ENCODE peak calls at places on chromosomes 5 and 9, in ten cellular contexts. K, S, U, A, O, M, B, T, E and F are unnamed samples.

GRCh38 chr5:77957-78804 is 13.8 kb upstream of the PLEKHG4B start:
- DNase-seq in K (peak; percentile 19), E (peak; percentile 32), M (peak; percentile 83), A (peak; percentile 76), T (peak; percentile 72), O (peak; percentile 65), U (no peak), S (peak; percentile 75), B (peak; percentile 63), F (peak; percentile 58)

GRCh38 chr5:151450605-151451004 is 3.2 kb downstream of the SLC36A1 start:
- DNase-seq in E (peak; percentile 13), T (no peak), A (no peak), S (no peak), O (no peak), K (no peak), U (no peak), B (no peak), M (no peak), F (no peak)

GRCh38 chr9:95057121-95057520 is 260.4 kb downstream of the FANCC start:
- DNase-seq in O (no peak), K (no peak), S (no peak), U (no peak), M (peak; percentile 42), B (no peak), E (no peak), T (no peak), A (no peak), F (no peak)

GRCh38 chr9:83013867-83014605 is 48.9 kb downstream of the RASEF start:
- DNase-seq in S (no peak), A (no peak), U (no peak), M (peak; percentile 95), E (no peak), T (no peak), K (no peak), B (peak; percentile 79), O (no peak), F (no peak)

GRCh38 chr9:71762900-71763653 is 5.2 kb downstream of the CEMIP2 start:
- DNase-seq in T (no peak), K (peak; percentile 50), S (no peak), U (no peak), E (peak; percentile 82), B (peak; percentile 83), O (no peak), M (peak; percentile 90), A (no peak), F (no peak)

GRCh38 chr9:22030101-22030598 is 21.0 kb upstream of the CDKN2B start:
- DNase-seq in K (peak; percentile 75), S (no peak), O (no peak), U (no peak), M (peak; percentile 71), E (peak; percentile 54), B (peak; percentile 84), T (peak; percentile 56), A (no peak), F (no peak)

GRCh38 chr5:13629218-13629617 is 315.3 kb downstream of the DNAH5 start:
- DNase-seq in E (no peak), T (no peak), A (no peak), O (no peak), U (no peak), S (no peak), M (no peak), K (peak; percentile 21), B (no peak), F (no peak)

GRCh38 chr5:127564002-127564769 is 46.7 kb downstream of the PRRC1 start:
- DNase-seq in A (peak; percentile 65), U (no peak), K (peak; percentile 75), M (peak; percentile 30), T (peak; percentile 70), B (peak; percentile 67), O (peak; percentile 63), E (peak; percentile 57), S (peak; percentile 80), F (peak; percentile 88)

GRCh38 chr5:115551415-115551814 is 6.8 kb upstream of the FEM1C start:
- DNase-seq in E (no peak), T (no peak), O (no peak), S (no peak), B (peak; percentile 57), U (no peak), A (no peak), K (no peak), M (no peak), F (no peak)

GRCh38 chr9:135245482-135246247 is 158.2 kb downstream of the OLFM1 start:
- DNase-seq in S (no peak), U (no peak), O (no peak), B (no peak), K (no peak), M (no peak), T (no peak), A (no peak), E (no peak), F (no peak)

GRCh38 chr5:115472601-115473000 is 72.0 kb downstream of the FEM1C start:
- DNase-seq in E (no peak), O (no peak), B (peak; percentile 3), A (no peak), T (no peak), S (no peak), K (no peak), U (no peak), M (no peak), F (peak; percentile 19)

GRCh38 chr9:127955294-127956015 is 17.8 kb upstream of the DPM2 start:
- DNase-seq in O (peak; percentile 86), M (peak; percentile 23), K (peak; percentile 89), A (no peak), B (peak; percentile 65), T (peak; percentile 81), U (peak; percentile 93), S (peak; percentile 51), E (peak; percentile 93), F (peak; percentile 96)

GRCh38 chr5:159905496-159905895 is 10.8 kb upstream of the ADRA1B start:
- DNase-seq in T (no peak), E (no peak), S (no peak), O (peak; percentile 12), A (no peak), U (no peak), M (peak; percentile 99), K (no peak), B (peak; percentile 92), F (no peak)

GRCh38 chr5:141199359-141200235 is at the start of gene PCDHB11:
- DNase-seq in B (peak; percentile 48), T (peak; percentile 18), U (no peak), K (no peak), A (no peak), M (no peak), E (peak; percentile 6), O (peak; percentile 50), S (peak; percentile 53), F (peak; percentile 72)

GRCh38 chr5:180498378-180498777 is 4.2 kb downstream of the CNOT6 start:
- DNase-seq in T (no peak), S (no peak), O (no peak), K (no peak), B (no peak), M (no peak), U (no peak), A (no peak), E (no peak), F (no peak)
- H3K4me2 ChIP-seq in T (no peak overlapping the region), S (no peak overlapping the region), O (no peak overlapping the region), K (no peak overlapping the region), B (no peak overlapping the region), M (no peak overlapping the region), U (no peak overlapping the region), A (no peak overlapping the region), E (no peak overlapping the region), F (no peak overlapping the region)

GRCh38 chr9:113602126-113603119 is 138.9 kb downstream of the RGS3 start:
- DNase-seq in U (peak; percentile 93), A (no peak), M (peak; percentile 72), E (peak; percentile 54), O (no peak), K (peak; percentile 37), B (peak; percentile 94), T (peak; percentile 88), S (peak; percentile 64), F (peak; percentile 90)
- H3K4me2 ChIP-seq in U (no peak overlapping the region), A (no peak overlapping the region), M (peak overlapping the region; percentile 69), E (peak overlapping the region; percentile 88), O (no peak overlapping the region), K (no peak overlapping the region), B (peak overlapping the region; percentile 27), T (peak overlapping the region; percentile 61), S (peak overlapping the region; percentile 51), F (peak overlapping the region; percentile 67)

GRCh38 chr5:67363195-67363594 is 166.6 kb upstream of the CD180 start:
- DNase-seq in B (no peak), U (no peak), E (no peak), S (no peak), T (no peak), A (no peak), K (no peak), M (no peak), O (no peak), F (no peak)
- H3K4me2 ChIP-seq in B (no peak overlapping the region), U (no peak overlapping the region), E (no peak overlapping the region), S (no peak overlapping the region), T (no peak overlapping the region), A (no peak overlapping the region), K (no peak overlapping the region), M (no peak overlapping the region), O (no peak overlapping the region), F (no peak overlapping the region)

GRCh38 chr5:168315416-168315990 is 24.1 kb downstream of the WWC1 start:
- DNase-seq in U (no peak), T (no peak), A (no peak), O (no peak), B (no peak), M (no peak), E (no peak), S (no peak), K (no peak), F (no peak)

GRCh38 chr5:168314735-168315411 is 23.4 kb downstream of the WWC1 start:
- DNase-seq in K (peak; percentile 92), B (peak; percentile 94), T (no peak), O (no peak), M (peak; percentile 97), S (no peak), U (peak; percentile 48), E (peak; percentile 97), A (no peak), F (peak; percentile 59)

GRCh38 chr5:168315991-168316578 is 24.6 kb downstream of the WWC1 start:
- DNase-seq in T (no peak), B (no peak), M (no peak), E (peak; percentile 86), S (no peak), K (peak; percentile 92), O (no peak), U (no peak), A (no peak), F (no peak)

GRCh38 chr5:168312606-168313297 is 21.3 kb downstream of the WWC1 start:
- DNase-seq in T (no peak), A (no peak), M (no peak), B (no peak), U (no peak), E (no peak), O (no peak), S (no peak), K (peak; percentile 81), F (no peak)

DNA sequence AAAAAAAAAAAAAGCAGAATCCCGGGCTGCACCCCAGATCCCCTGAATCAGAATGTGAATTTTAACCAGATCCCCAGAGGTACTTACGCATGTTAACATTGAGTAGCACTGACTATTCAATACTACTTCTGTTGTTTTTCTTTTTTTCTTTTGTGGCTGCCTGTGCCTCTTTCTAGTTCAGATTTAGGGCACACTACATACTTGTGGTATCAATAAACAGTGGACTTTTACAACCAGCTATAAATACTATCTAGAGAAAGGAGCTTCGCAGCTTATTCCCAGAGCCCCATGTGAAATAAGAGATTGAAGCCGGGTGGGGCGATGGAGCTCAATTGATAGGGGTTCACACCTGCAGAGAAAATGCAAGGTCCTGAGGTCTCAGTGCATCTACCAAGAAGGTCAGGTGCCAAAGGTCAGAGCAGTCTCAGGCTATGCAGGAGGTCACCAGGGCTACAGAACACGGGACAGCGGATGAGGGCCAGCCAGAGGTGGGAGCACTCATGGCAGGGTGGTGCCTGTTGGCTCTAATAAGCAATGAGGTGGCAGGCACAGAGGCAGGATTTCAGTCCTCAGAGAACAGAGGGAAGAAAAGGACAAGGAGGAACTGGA is 22.3 kb downstream of the WWC1 start:
- DNase-seq in M (no peak), B (peak; percentile 20), O (no peak), E (no peak), S (no peak), T (no peak), K (no peak), A (no peak), U (no peak), F (no peak)
- H3K4me2 ChIP-seq in M (no peak overlapping the region), B (no peak overlapping the region), O (no peak overlapping the region), E (no peak overlapping the region), S (no peak overlapping the region), T (no peak overlapping the region), K (no peak overlapping the region), A (no peak overlapping the region), U (no peak overlapping the region), F (no peak overlapping the region)